ENCODE peak calls at places on chromosomes 12 and 14, in nine cellular contexts. One of them, this sample, is unnamed. For H3K4me1, the result is how much of the 10 kb centered on the place peaks cover.

GRCh38 chr14:94571950-94572349 is 9.3 kb upstream of the SERPINA5 start:
- DNase-seq in ovary: no peak
- DNase-seq in hepatocyte: no peak
- DNase-seq in tibial nerve: no peak
- DNase-seq in CD4-positive, CD25-positive, alpha-beta regulatory T cell: no peak
- DNase-seq in astrocyte: peak
- DNase-seq in stomach: no peak
- DNase-seq in breast epithelium: no peak
- DNase-seq in heart left ventricle: no peak
- DNase-seq in this sample: no peak

GRCh38 chr12:96064966-96065365 is 29.6 kb upstream of the LTA4H start:
- DNase-seq in ovary: no peak
- DNase-seq in hepatocyte: no peak
- DNase-seq in tibial nerve: no peak
- DNase-seq in CD4-positive, CD25-positive, alpha-beta regulatory T cell: no peak
- DNase-seq in astrocyte: no peak
- DNase-seq in stomach: no peak
- DNase-seq in breast epithelium: no peak
- DNase-seq in heart left ventricle: no peak
- DNase-seq in this sample: no peak

GRCh38 chr12:113886721-113887120 is 79.4 kb downstream of the RBM19 start:
- DNase-seq in ovary: no peak
- DNase-seq in hepatocyte: no peak
- DNase-seq in tibial nerve: no peak
- DNase-seq in CD4-positive, CD25-positive, alpha-beta regulatory T cell: no peak
- DNase-seq in astrocyte: no peak
- DNase-seq in stomach: no peak
- DNase-seq in breast epithelium: no peak
- DNase-seq in heart left ventricle: no peak
- DNase-seq in this sample: no peak

GRCh38 chr12:64385468-64385867 is 5.1 kb downstream of the C12orf56 start:
- DNase-seq in ovary: no peak
- DNase-seq in hepatocyte: no peak
- DNase-seq in tibial nerve: no peak
- DNase-seq in CD4-positive, CD25-positive, alpha-beta regulatory T cell: no peak
- DNase-seq in astrocyte: peak
- DNase-seq in stomach: no peak
- DNase-seq in breast epithelium: no peak
- DNase-seq in heart left ventricle: no peak
- DNase-seq in this sample: no peak

GRCh38 chr14:44113769-44114730 is 393.0 kb downstream of the FSCB start:
- DNase-seq in ovary: no peak
- DNase-seq in hepatocyte: no peak
- DNase-seq in tibial nerve: no peak
- DNase-seq in CD4-positive, CD25-positive, alpha-beta regulatory T cell: no peak
- DNase-seq in astrocyte: no peak
- DNase-seq in stomach: no peak
- DNase-seq in breast epithelium: no peak
- DNase-seq in heart left ventricle: no peak
- DNase-seq in this sample: no peak

GRCh38 chr12:1993341-1993740 is 10.9 kb downstream of the DCP1B start:
- DNase-seq in ovary: no peak
- DNase-seq in hepatocyte: peak
- DNase-seq in tibial nerve: no peak
- DNase-seq in CD4-positive, CD25-positive, alpha-beta regulatory T cell: no peak
- DNase-seq in astrocyte: peak
- DNase-seq in stomach: no peak
- DNase-seq in breast epithelium: no peak
- DNase-seq in heart left ventricle: no peak
- DNase-seq in this sample: no peak

GRCh38 chr14:80584638-80585505 is 356.7 kb downstream of the CEP128 start:
- DNase-seq in ovary: no peak
- DNase-seq in hepatocyte: peak
- DNase-seq in tibial nerve: no peak
- DNase-seq in CD4-positive, CD25-positive, alpha-beta regulatory T cell: no peak
- DNase-seq in astrocyte: peak
- DNase-seq in stomach: no peak
- DNase-seq in breast epithelium: no peak
- DNase-seq in heart left ventricle: no peak
- DNase-seq in this sample: no peak

GRCh38 chr12:108454539-108455139 is 60.4 kb upstream of the FICD start:
- DNase-seq in ovary: no peak
- DNase-seq in hepatocyte: no peak
- DNase-seq in tibial nerve: no peak
- DNase-seq in CD4-positive, CD25-positive, alpha-beta regulatory T cell: no peak
- DNase-seq in astrocyte: no peak
- DNase-seq in stomach: no peak
- DNase-seq in breast epithelium: no peak
- DNase-seq in heart left ventricle: no peak
- DNase-seq in this sample: no peak

GRCh38 chr14:64113279-64113678 is 180.9 kb downstream of the ESR2 start:
- DNase-seq in ovary: peak
- DNase-seq in hepatocyte: peak
- DNase-seq in tibial nerve: no peak
- DNase-seq in CD4-positive, CD25-positive, alpha-beta regulatory T cell: no peak
- DNase-seq in astrocyte: no peak
- DNase-seq in stomach: peak
- DNase-seq in breast epithelium: no peak
- DNase-seq in heart left ventricle: no peak
- DNase-seq in this sample: no peak

GRCh38 chr14:55869397-55870049 is 248.7 kb upstream of the PELI2 start:
- DNase-seq in ovary: no peak
- DNase-seq in hepatocyte: no peak
- DNase-seq in tibial nerve: no peak
- DNase-seq in CD4-positive, CD25-positive, alpha-beta regulatory T cell: no peak
- DNase-seq in astrocyte: no peak
- DNase-seq in stomach: no peak
- DNase-seq in breast epithelium: no peak
- DNase-seq in heart left ventricle: no peak
- DNase-seq in this sample: no peak

GRCh38 chr12:2163172-2163927 is 110.6 kb downstream of the CACNA1C start:
- DNase-seq in ovary: peak
- DNase-seq in hepatocyte: peak
- DNase-seq in tibial nerve: peak
- DNase-seq in CD4-positive, CD25-positive, alpha-beta regulatory T cell: no peak
- DNase-seq in astrocyte: peak
- DNase-seq in stomach: peak
- DNase-seq in breast epithelium: peak
- DNase-seq in heart left ventricle: peak
- DNase-seq in this sample: no peak

GRCh38 chr12:4720637-4720995 is 416 bp downstream of the GALNT8 start:
- DNase-seq in ovary: no peak
- DNase-seq in hepatocyte: peak
- DNase-seq in tibial nerve: no peak
- DNase-seq in CD4-positive, CD25-positive, alpha-beta regulatory T cell: no peak
- DNase-seq in astrocyte: no peak
- DNase-seq in stomach: no peak
- DNase-seq in breast epithelium: no peak
- DNase-seq in heart left ventricle: no peak
- DNase-seq in this sample: no peak

GRCh38 chr14:34220921-34221320 is 241.1 kb downstream of the SPTSSA start:
- DNase-seq in ovary: no peak
- DNase-seq in hepatocyte: no peak
- DNase-seq in tibial nerve: no peak
- DNase-seq in CD4-positive, CD25-positive, alpha-beta regulatory T cell: no peak
- DNase-seq in astrocyte: no peak
- DNase-seq in stomach: no peak
- DNase-seq in breast epithelium: no peak
- DNase-seq in heart left ventricle: no peak
- DNase-seq in this sample: no peak

GRCh38 chr14:79598339-79598738 is 613.0 kb downstream of the DIO2 start:
- DNase-seq in ovary: no peak
- DNase-seq in hepatocyte: no peak
- DNase-seq in tibial nerve: no peak
- DNase-seq in CD4-positive, CD25-positive, alpha-beta regulatory T cell: no peak
- DNase-seq in astrocyte: peak
- DNase-seq in stomach: no peak
- DNase-seq in breast epithelium: no peak
- DNase-seq in heart left ventricle: no peak
- DNase-seq in this sample: no peak

GRCh38 chr14:104882325-104882973 is 17.4 kb downstream of the CEP170B start:
- DNase-seq in ovary: peak
- DNase-seq in hepatocyte: peak
- DNase-seq in tibial nerve: no peak
- DNase-seq in CD4-positive, CD25-positive, alpha-beta regulatory T cell: no peak
- DNase-seq in astrocyte: no peak
- DNase-seq in stomach: peak
- DNase-seq in breast epithelium: no peak
- DNase-seq in heart left ventricle: no peak
- DNase-seq in this sample: no peak

GRCh38 chr12:92146497-92146828 is 817 bp upstream of the BTG1 start:
- DNase-seq in ovary: no peak
- DNase-seq in hepatocyte: no peak
- DNase-seq in tibial nerve: no peak
- DNase-seq in CD4-positive, CD25-positive, alpha-beta regulatory T cell: no peak
- DNase-seq in astrocyte: peak
- DNase-seq in stomach: no peak
- DNase-seq in breast epithelium: no peak
- DNase-seq in heart left ventricle: no peak
- DNase-seq in this sample: no peak

GRCh38 chr14:33754264-33754663 is 196.6 kb downstream of the EGLN3 start:
- DNase-seq in ovary: no peak
- DNase-seq in hepatocyte: no peak
- DNase-seq in tibial nerve: no peak
- DNase-seq in CD4-positive, CD25-positive, alpha-beta regulatory T cell: no peak
- DNase-seq in astrocyte: peak
- DNase-seq in stomach: no peak
- DNase-seq in breast epithelium: no peak
- DNase-seq in heart left ventricle: no peak
- DNase-seq in this sample: no peak

DNA sequence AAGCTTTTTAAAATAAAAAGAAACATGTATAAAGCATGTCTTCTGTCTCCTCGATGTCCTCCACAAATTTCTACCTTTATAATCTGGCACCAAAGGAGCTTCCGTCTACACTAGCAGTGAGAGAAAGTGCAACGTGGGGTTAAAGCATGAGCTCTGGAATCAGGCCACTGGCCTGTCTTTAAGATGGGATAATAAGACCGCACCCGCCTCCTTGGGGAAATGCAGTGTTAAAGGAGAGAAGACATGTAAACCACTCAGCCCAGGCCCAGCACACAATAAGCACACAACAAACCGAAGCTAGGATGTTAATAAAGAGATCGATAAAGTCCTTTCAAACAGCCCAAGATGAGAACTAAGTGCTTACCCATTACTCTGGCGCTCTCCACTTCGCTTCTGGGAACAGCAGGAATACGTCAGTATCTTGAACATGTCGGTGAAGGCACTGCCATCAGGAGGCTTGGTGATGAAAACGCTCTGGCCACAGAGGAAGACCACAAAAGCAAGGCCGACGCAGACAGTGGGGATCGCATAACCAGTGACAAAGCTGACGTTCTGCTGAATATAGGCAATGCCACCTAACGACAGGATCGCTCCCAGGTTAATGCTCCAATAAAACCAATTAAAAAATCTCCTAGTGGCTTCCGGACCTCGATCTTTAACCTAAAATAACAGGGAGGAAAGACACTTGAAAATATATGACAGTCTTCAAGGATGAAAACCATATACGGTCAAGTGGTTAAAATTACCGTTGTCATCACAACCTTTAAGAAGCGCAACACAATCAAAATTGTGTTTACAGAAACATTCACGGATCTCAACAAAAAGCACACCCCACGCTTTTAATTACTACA is 9.1 kb downstream of the SLC15A4 start:
- DNase-seq in ovary: no peak
- DNase-seq in hepatocyte: no peak
- DNase-seq in tibial nerve: no peak
- DNase-seq in CD4-positive, CD25-positive, alpha-beta regulatory T cell: no peak
- DNase-seq in astrocyte: no peak
- DNase-seq in stomach: peak
- DNase-seq in breast epithelium: no peak
- DNase-seq in heart left ventricle: no peak
- DNase-seq in this sample: no peak
- H3K27ac ChIP-seq in ovary: no peak
- H3K27ac ChIP-seq in hepatocyte: no peak
- H3K27ac ChIP-seq in tibial nerve: peak
- H3K27ac ChIP-seq in CD4-positive, CD25-positive, alpha-beta regulatory T cell: no peak
- H3K27ac ChIP-seq in astrocyte: no peak
- H3K27ac ChIP-seq in stomach: peak
- H3K27ac ChIP-seq in breast epithelium: no peak
- H3K27ac ChIP-seq in heart left ventricle: peak
- H3K27ac ChIP-seq in this sample: no peak

DNA sequence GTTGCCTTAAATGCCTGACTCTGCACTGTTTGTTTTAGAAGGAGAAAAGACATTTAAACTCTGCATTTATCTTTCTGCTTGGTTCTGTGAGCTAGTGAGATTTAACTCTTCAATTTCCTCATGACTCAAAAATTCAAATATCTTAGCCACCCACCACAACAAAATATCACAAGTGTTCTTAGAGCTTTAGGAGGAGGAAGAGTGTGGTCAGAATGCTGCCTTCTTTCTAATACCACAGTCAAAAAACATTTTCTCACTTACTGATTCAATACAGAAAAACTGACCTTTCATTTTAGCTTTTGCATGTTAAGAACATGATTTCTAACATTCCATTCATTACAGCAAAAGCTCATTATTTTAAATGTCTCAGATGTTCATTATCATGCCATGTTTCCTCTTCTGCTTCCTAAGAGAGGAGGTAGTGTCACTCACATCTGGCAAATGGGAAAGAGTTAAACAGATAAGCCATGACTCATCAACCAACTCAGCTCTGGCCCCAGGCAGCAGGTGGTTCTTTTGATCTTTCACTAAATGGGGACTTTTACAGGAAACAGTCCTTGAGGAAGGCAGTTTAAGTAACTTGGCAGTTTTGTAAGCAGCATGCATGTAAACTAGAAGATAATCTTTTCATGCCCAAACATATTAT is 56.4 kb upstream of the RNU6-8 start:
- DNase-seq in ovary: no peak
- DNase-seq in hepatocyte: peak
- DNase-seq in tibial nerve: no peak
- DNase-seq in CD4-positive, CD25-positive, alpha-beta regulatory T cell: no peak
- DNase-seq in astrocyte: peak
- DNase-seq in stomach: no peak
- DNase-seq in breast epithelium: no peak
- DNase-seq in heart left ventricle: no peak
- DNase-seq in this sample: no peak
- H3K4me3 ChIP-seq in ovary: no peak
- H3K4me3 ChIP-seq in hepatocyte: no peak
- H3K4me3 ChIP-seq in tibial nerve: no peak
- H3K4me3 ChIP-seq in CD4-positive, CD25-positive, alpha-beta regulatory T cell: no peak
- H3K4me3 ChIP-seq in astrocyte: no peak
- H3K4me3 ChIP-seq in stomach: no peak
- H3K4me3 ChIP-seq in breast epithelium: no peak
- H3K4me3 ChIP-seq in heart left ventricle: no peak
- H3K4me3 ChIP-seq in this sample: no peak

GRCh38 chr14:61750708-61751474 is 11.3 kb upstream of the SNAPC1 start:
- DNase-seq in ovary: peak
- DNase-seq in hepatocyte: peak
- DNase-seq in tibial nerve: peak
- DNase-seq in CD4-positive, CD25-positive, alpha-beta regulatory T cell: peak
- DNase-seq in astrocyte: peak
- DNase-seq in stomach: peak
- DNase-seq in breast epithelium: peak
- DNase-seq in heart left ventricle: peak
- DNase-seq in this sample: peak
- H3K4me1 ChIP-seq in ovary: under half
- H3K4me1 ChIP-seq in hepatocyte: under half
- H3K4me1 ChIP-seq in tibial nerve: under half
- H3K4me1 ChIP-seq in CD4-positive, CD25-positive, alpha-beta regulatory T cell: under half
- H3K4me1 ChIP-seq in astrocyte: under half
- H3K4me1 ChIP-seq in stomach: under half
- H3K4me1 ChIP-seq in breast epithelium: under half
- H3K4me1 ChIP-seq in heart left ventricle: under half
- H3K4me1 ChIP-seq in this sample: under half

GRCh38 chr14:54709867-54710266 is 142.9 kb downstream of the SAMD4A start:
- DNase-seq in ovary: no peak
- DNase-seq in hepatocyte: no peak
- DNase-seq in tibial nerve: no peak
- DNase-seq in CD4-positive, CD25-positive, alpha-beta regulatory T cell: no peak
- DNase-seq in astrocyte: no peak
- DNase-seq in stomach: no peak
- DNase-seq in breast epithelium: no peak
- DNase-seq in heart left ventricle: no peak
- DNase-seq in this sample: no peak
- H3K27ac ChIP-seq in ovary: no peak
- H3K27ac ChIP-seq in hepatocyte: peak
- H3K27ac ChIP-seq in tibial nerve: no peak
- H3K27ac ChIP-seq in CD4-positive, CD25-positive, alpha-beta regulatory T cell: no peak
- H3K27ac ChIP-seq in astrocyte: no peak
- H3K27ac ChIP-seq in stomach: no peak
- H3K27ac ChIP-seq in breast epithelium: no peak
- H3K27ac ChIP-seq in heart left ventricle: no peak
- H3K27ac ChIP-seq in this sample: no peak

This sample was measured in naive thymus-derived CD4-positive, alpha-beta T cell.